ENCODE peak calls at places on chromosomes 2 and 18, in four cellular contexts. Y is A549, L is IMR-90, G is GM12878. R is an unnamed sample.

GRCh38 chr2:185689906-185690539 is 48.6 kb upstream of the FSIP2 start:
- DNase-seq in Y (peak), L (no peak), G (no peak), R (no peak)

GRCh38 chr2:235001237-235002133 is 49.7 kb downstream of the SH3BP4 start:
- DNase-seq in Y (no peak), L (no peak), G (no peak), R (peak)

GRCh38 chr2:69177785-69178636 is 165.0 kb downstream of the ANTXR1 start:
- DNase-seq in Y (peak), L (peak), G (no peak), R (peak)

GRCh38 chr2:46216213-46216612 is 81.0 kb upstream of the EPAS1 start:
- DNase-seq in Y (no peak), L (peak), G (no peak), R (no peak)

GRCh38 chr2:104028066-104028465 is 825.8 kb upstream of the POU3F3 start:
- DNase-seq in Y (no peak), L (no peak), G (no peak), R (no peak)

GRCh38 chr2:220932041-220932440 is 640.1 kb downstream of the EPHA4 start:
- DNase-seq in Y (no peak), L (no peak), G (no peak), R (no peak)

GRCh38 chr2:108909917-108910515 is 79.0 kb downstream of the EDAR start:
- DNase-seq in Y (no peak), L (no peak), G (no peak), R (no peak)

GRCh38 chr2:104872866-104873688 is 19.2 kb downstream of the POU3F3 start:
- DNase-seq in Y (peak), L (peak), G (no peak), R (peak)

GRCh38 chr2:94767336-94767735 is 103.9 kb upstream of the TEKT4 start:
- DNase-seq in Y (no peak), L (no peak), G (no peak), R (no peak)
- TF ChIP-seq ELK1 in Y (no peak), L (no peak), G (no peak), R (no peak)

DNA sequence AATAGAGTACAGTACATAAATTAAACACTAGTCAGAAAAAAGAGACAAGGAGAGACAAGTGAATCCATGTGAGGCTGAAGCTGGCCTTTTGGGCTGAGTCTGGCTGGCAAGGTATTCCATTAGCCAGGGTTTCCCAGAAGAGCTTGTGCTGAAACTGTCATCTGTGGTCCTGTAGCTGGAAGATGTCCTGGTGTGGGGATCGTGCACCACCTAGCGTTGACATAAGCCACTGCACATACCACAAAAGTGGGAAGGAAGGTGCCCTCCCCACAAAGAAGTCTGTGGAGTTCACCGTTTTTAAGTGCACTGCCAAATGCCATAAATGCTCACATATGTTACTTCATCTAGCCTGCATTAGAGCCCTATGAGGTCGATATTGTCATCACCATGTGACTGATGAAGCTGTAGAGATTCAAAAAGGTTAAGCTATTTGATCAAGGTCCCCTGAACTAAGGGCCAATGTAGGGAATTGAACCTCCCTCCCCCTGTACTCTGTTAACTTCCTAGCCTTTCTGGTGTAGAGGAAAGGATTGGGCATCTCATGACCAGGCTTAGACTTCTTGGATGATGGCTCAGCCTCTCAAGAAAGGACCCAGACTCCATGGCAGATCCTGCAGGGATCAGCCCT is 31.9 kb upstream of the GALNT14 start:
- DNase-seq in Y (peak), L (peak), G (peak), R (peak)
- TF ChIP-seq ELK1 in Y (no peak), L (no peak), G (no peak), R (no peak)

GRCh38 chr18:37085362-37085761 is 256.4 kb downstream of the KIAA1328 start:
- DNase-seq in Y (no peak), L (no peak), G (no peak), R (no peak)
- TF ChIP-seq ELK1 in Y (no peak), L (no peak), G (no peak), R (no peak)

GRCh38 chr18:50859793-50860192 is 19.1 kb upstream of the ME2 start:
- DNase-seq in Y (no peak), L (no peak), G (no peak), R (no peak)

GRCh38 chr18:50863840-50864239 is 15.1 kb upstream of the ME2 start:
- DNase-seq in Y (no peak), L (no peak), G (no peak), R (no peak)

GRCh38 chr18:50866765-50867164 is 12.2 kb upstream of the ME2 start:
- DNase-seq in Y (no peak), L (no peak), G (no peak), R (no peak)

GRCh38 chr18:50861617-50862016 is 17.3 kb upstream of the ME2 start:
- DNase-seq in Y (no peak), L (no peak), G (no peak), R (no peak)

DNA sequence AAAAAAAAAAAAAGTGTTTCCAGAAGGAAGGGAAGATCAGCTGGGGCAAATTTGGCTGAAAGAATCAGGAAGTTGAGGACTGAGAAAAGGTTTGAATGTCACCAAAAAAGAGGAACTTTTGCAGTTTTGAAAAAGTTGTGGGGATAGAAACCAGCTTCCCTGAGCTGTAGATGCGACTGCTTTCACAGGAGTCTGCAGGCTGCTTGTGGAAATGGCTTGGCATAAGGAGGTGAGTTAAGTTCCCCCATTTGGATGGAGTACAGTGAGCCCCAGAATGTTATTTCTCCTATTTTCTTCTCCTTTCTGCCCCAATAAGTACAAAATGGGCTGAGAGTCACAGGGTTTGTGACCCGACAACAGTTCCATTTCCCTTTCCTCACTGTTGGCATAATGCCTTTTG is 16.5 kb upstream of the ME2 start:
- DNase-seq in Y (no peak), L (no peak), G (no peak), R (no peak)
- TF ChIP-seq ELK1 in Y (no peak), L (no peak), G (no peak), R (no peak)

R was measured in K562.